ENCODE peak calls at places on chromosomes 13 and 19, in five cellular contexts. P is A673; Y is SK-N-SH; J is endothelial cell of umbilical vein; I is CD8-positive, alpha-beta memory T cell. N is an unnamed sample.
A peak's percentile ranks its signal among the peaks of the same experiment; 100 is the strongest.

GRCh38 chr13:41216160-41216559 is 21.8 kb upstream of the KBTBD7 start:
- DNase-seq in P (no peak), Y (no peak), J (peak; percentile 60), I (no peak), N (no peak)

GRCh38 chr13:113605461-113605860 is 20.9 kb downstream of the TFDP1 start:
- DNase-seq in P (no peak), Y (no peak), J (no peak), I (no peak), N (no peak)

GRCh38 chr13:61294467-61295186 is 121.0 kb downstream of the PCDH20 start:
- DNase-seq in P (no peak), Y (no peak), J (no peak), I (no peak), N (no peak)

GRCh38 chr13:50222569-50223332 is 207.5 kb downstream of the KCNRG start:
- DNase-seq in P (no peak), Y (no peak), J (no peak), I (no peak), N (no peak)

GRCh38 chr19:58326914-58327726 is at the start of gene ZSCAN22:
- DNase-seq in P (peak; percentile 97), Y (peak; percentile 94), J (peak; percentile 96), I (peak; percentile 84), N (peak; percentile 97)

GRCh38 chr19:355134-355533 is 10.5 kb upstream of the MIER2 start:
- DNase-seq in P (peak; percentile 43), Y (no peak), J (no peak), I (no peak), N (no peak)

GRCh38 chr19:3604987-3605343 is 1.7 kb downstream of the TBXA2R start:
- DNase-seq in P (no peak), Y (no peak), J (no peak), I (no peak), N (peak; percentile 56)

GRCh38 chr13:102680842-102681725 is 13.8 kb downstream of the METTL21C start:
- DNase-seq in P (no peak), Y (no peak), J (no peak), I (no peak), N (no peak)

GRCh38 chr13:27605610-27606200 is 14.6 kb downstream of the LNX2 start:
- DNase-seq in P (no peak), Y (no peak), J (no peak), I (no peak), N (no peak)

GRCh38 chr13:112670864-112671263 is 19.0 kb upstream of the ATP11A start:
- DNase-seq in P (no peak), Y (no peak), J (no peak), I (no peak), N (no peak)

GRCh38 chr13:74040200-74040599 is 94.0 kb downstream of the KLF12 start:
- DNase-seq in P (peak; percentile 58), Y (peak; percentile 55), J (peak; percentile 18), I (peak; percentile 5), N (peak; percentile 77)

GRCh38 chr19:29663861-29664752 is 1.2 kb upstream of the PLEKHF1 start:
- DNase-seq in P (no peak), Y (no peak), J (no peak), I (no peak), N (no peak)

GRCh38 chr13:51601601-51602348 is 17.5 kb downstream of the WDFY2 start:
- DNase-seq in P (no peak), Y (no peak), J (no peak), I (no peak), N (no peak)

GRCh38 chr13:105365831-105366230 is 1169.6 kb downstream of the EFNB2 start:
- DNase-seq in P (peak; percentile 21), Y (no peak), J (no peak), I (no peak), N (no peak)

GRCh38 chr19:41288898-41289505 is 21.0 kb upstream of the CCDC97 start:
- DNase-seq in P (no peak), Y (no peak), J (no peak), I (no peak), N (peak; percentile 62)

GRCh38 chr19:40411958-40412499 is 1.1 kb downstream of the PRX start:
- DNase-seq in P (no peak), Y (peak; percentile 11), J (no peak), I (no peak), N (peak; percentile 45)

GRCh38 chr19:17948967-17949930 is 16.4 kb downstream of the CCDC124 start:
- DNase-seq in P (no peak), Y (no peak), J (no peak), I (no peak), N (peak; percentile 81)

GRCh38 chr13:72886272-72887062 is 104.5 kb downstream of the PIBF1 start:
- DNase-seq in P (no peak), Y (no peak), J (no peak), I (no peak), N (no peak)

GRCh38 chr19:37933965-37934364 is 27.0 kb downstream of the SIPA1L3 start:
- DNase-seq in P (no peak), Y (no peak), J (no peak), I (no peak), N (no peak)

GRCh38 chr19:29188704-29189375 is 24.1 kb downstream of the UQCRFS1 start:
- DNase-seq in P (no peak), Y (no peak), J (no peak), I (no peak), N (no peak)

GRCh38 chr19:55443824-55444719 is 972 bp upstream of the SHISA7 start:
- DNase-seq in P (no peak), Y (no peak), J (no peak), I (no peak), N (peak; percentile 40)

GRCh38 chr13:41211062-41211461 is 16.7 kb upstream of the KBTBD7 start:
- DNase-seq in P (no peak), Y (no peak), J (no peak), I (no peak), N (no peak)

GRCh38 chr19:45070214-45070613 is 6.1 kb downstream of the ZNF296 start:
- DNase-seq in P (no peak), Y (no peak), J (no peak), I (no peak), N (peak; percentile 35)

GRCh38 chr19:2652504-2653099 is 49.9 kb downstream of the GNG7 start:
- DNase-seq in P (no peak), Y (no peak), J (no peak), I (no peak), N (no peak)

GRCh38 chr13:105936816-105937215 is 598.6 kb downstream of the EFNB2 start:
- DNase-seq in P (no peak), Y (no peak), J (no peak), I (no peak), N (no peak)

GRCh38 chr19:12936582-12936981 is 1.8 kb upstream of the CALR start:
- DNase-seq in P (no peak), Y (no peak), J (no peak), I (no peak), N (no peak)

GRCh38 chr13:110503979-110504499 is 57.5 kb downstream of the RAB20 start:
- DNase-seq in P (no peak), Y (no peak), J (no peak), I (no peak), N (no peak)
- H3K36me3 ChIP-seq in P (peaks cover 44% of the 10 kb centered on the region), Y (peaks cover 34% of the 10 kb centered on the region), J (peaks cover 26% of the 10 kb centered on the region), I (no peaks in the 10 kb centered on the region), N (peaks cover 12% of the 10 kb centered on the region)

DNA sequence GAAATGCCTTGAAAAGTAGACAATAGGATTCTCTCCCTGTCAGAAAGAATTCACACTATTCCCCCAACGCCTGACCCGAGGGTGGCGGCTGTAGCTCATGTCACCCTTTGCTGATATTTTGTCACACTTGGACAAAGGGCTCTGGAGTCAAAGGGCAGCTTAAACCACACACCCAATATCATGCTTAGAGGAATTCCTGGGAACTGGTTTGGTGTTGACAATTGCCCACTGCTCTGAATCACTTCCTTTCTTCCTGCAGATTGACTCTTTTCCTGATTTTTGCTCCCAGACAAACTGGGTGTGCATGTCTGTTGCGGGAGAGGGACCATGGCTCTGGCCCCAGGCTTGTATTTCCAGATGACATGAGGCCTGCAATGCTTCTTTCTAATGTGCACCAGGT is 9.0 kb upstream of the SERP2 start:
- DNase-seq in P (no peak), Y (no peak), J (peak; percentile 90), I (no peak), N (no peak)
- H3K4me3 ChIP-seq in P (no peak overlapping the region), Y (no peak overlapping the region), J (no peak overlapping the region), I (no peak overlapping the region), N (no peak overlapping the region)

GRCh38 chr19:51019544-51019925 is at the start of gene KLK10:
- DNase-seq in P (no peak), Y (no peak), J (no peak), I (no peak), N (peak; percentile 78)

GRCh38 chr19:51020988-51021651 is 1.6 kb upstream of the KLK10 start:
- DNase-seq in P (peak; percentile 60), Y (peak; percentile 54), J (peak; percentile 67), I (no peak), N (peak; percentile 74)

GRCh38 chr19:51015691-51016267 is 3.7 kb downstream of the KLK10 start:
- DNase-seq in P (no peak), Y (no peak), J (no peak), I (no peak), N (peak; percentile 37)

GRCh38 chr19:51016798-51017683 is 2.5 kb downstream of the KLK10 start:
- DNase-seq in P (peak; percentile 85), Y (peak; percentile 83), J (peak; percentile 39), I (peak; percentile 7), N (peak; percentile 97)

GRCh38 chr19:51018745-51019543 is 565 bp downstream of the KLK10 start:
- DNase-seq in P (no peak), Y (no peak), J (no peak), I (no peak), N (peak; percentile 90)
- H3K27me3 ChIP-seq in P (peaks cover 65% of the 10 kb centered on the region), Y (peaks cover 76% of the 10 kb centered on the region), J (peaks cover 21% of the 10 kb centered on the region), I (peaks cover 15% of the 10 kb centered on the region), N (peaks cover 31% of the 10 kb centered on the region)

DNA sequence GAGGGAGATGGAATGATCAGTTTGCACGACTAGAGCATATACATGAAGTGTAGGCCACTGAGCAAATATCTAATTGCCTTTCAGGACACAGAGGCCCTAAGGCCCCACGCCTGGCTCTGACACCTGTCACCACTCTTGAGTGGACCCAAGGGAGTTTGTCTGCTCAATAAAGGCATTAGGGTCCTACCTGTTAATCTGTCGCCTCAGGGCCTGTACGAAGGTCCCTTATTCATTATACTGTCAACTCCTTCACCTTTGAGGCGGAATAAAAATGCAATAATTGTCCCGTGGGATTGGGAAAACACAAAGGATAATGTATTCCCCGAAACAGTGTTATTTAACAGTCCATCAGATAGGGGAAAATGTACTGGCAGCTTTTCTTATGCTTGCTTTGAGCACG is 161.9 kb upstream of the SERP2 start:
- DNase-seq in P (no peak), Y (no peak), J (no peak), I (no peak), N (no peak)
- H3K36me3 ChIP-seq in P (no peaks in the 10 kb centered on the region), Y (no peaks in the 10 kb centered on the region), J (no peaks in the 10 kb centered on the region), I (no peaks in the 10 kb centered on the region), N (no peaks in the 10 kb centered on the region)

N was measured in H7.